ENCODE peak calls at places on chromosome 11, in eight cellular contexts. G, C, X, K, L, D, H and U are unnamed samples.

GRCh38 chr11:808427-809286 is 1.1 kb upstream of the RPLP2 start:
- DNase-seq in G (no peak), C (no peak), X (no peak), K (no peak), L (peak), D (no peak), H (peak), U (no peak)

GRCh38 chr11:8671651-8672062 is 10.8 kb downstream of the TRIM66 start:
- DNase-seq in G (no peak), C (peak), X (no peak), K (peak), L (no peak), D (peak), H (no peak), U (no peak)

GRCh38 chr11:85912414-85912813 is 57.2 kb downstream of the CCDC83 start:
- DNase-seq in G (no peak), C (no peak), X (no peak), K (no peak), L (no peak), D (no peak), H (no peak), U (no peak)

GRCh38 chr11:120925944-120926343 is 98.0 kb upstream of the TBCEL start:
- DNase-seq in G (no peak), C (no peak), X (no peak), K (no peak), L (no peak), D (no peak), H (no peak), U (no peak)

GRCh38 chr11:1827095-1827797 is 7.5 kb upstream of the SYT8 start:
- DNase-seq in G (peak), C (peak), X (peak), K (peak), L (no peak), D (peak), H (no peak), U (peak)

GRCh38 chr11:75495749-75496641 is 29.7 kb downstream of the GDPD5 start:
- DNase-seq in G (no peak), C (no peak), X (peak), K (no peak), L (no peak), D (no peak), H (no peak), U (no peak)

GRCh38 chr11:1844221-1845094 is 5.7 kb downstream of the TNNI2 start:
- DNase-seq in G (no peak), C (peak), X (no peak), K (no peak), L (no peak), D (no peak), H (peak), U (no peak)

GRCh38 chr11:59754859-59755700 is at the start of gene STX3:
- DNase-seq in G (peak), C (peak), X (peak), K (peak), L (no peak), D (no peak), H (peak), U (peak)

GRCh38 chr11:69890476-69890875 is 71.3 kb upstream of the FGF3 start:
- DNase-seq in G (no peak), C (no peak), X (no peak), K (no peak), L (no peak), D (no peak), H (no peak), U (no peak)

GRCh38 chr11:47186937-47187681 is 875 bp upstream of the PACSIN3 start:
- DNase-seq in G (peak), C (peak), X (peak), K (peak), L (no peak), D (no peak), H (peak), U (no peak)

GRCh38 chr11:120818097-120818496 is 205.8 kb upstream of the TBCEL start:
- DNase-seq in G (no peak), C (no peak), X (no peak), K (no peak), L (no peak), D (no peak), H (no peak), U (no peak)

GRCh38 chr11:88039512-88040496 is 135.4 kb downstream of the RAB38 start:
- DNase-seq in G (no peak), C (no peak), X (no peak), K (no peak), L (no peak), D (no peak), H (no peak), U (no peak)

GRCh38 chr11:100730266-100730665 is 43.2 kb downstream of the ARHGAP42 start:
- DNase-seq in G (peak), C (no peak), X (no peak), K (no peak), L (no peak), D (no peak), H (no peak), U (peak)

GRCh38 chr11:41031571-41032060 is 427.8 kb downstream of the LRRC4C start:
- DNase-seq in G (no peak), C (no peak), X (no peak), K (no peak), L (no peak), D (no peak), H (no peak), U (no peak)

GRCh38 chr11:70005107-70005818 is 72.9 kb upstream of the ANO1 start:
- DNase-seq in G (peak), C (peak), X (no peak), K (peak), L (no peak), D (peak), H (no peak), U (peak)

GRCh38 chr11:78000193-78000592 is 5.7 kb upstream of the INTS4 start:
- DNase-seq in G (peak), C (peak), X (no peak), K (peak), L (no peak), D (peak), H (peak), U (peak)

GRCh38 chr11:72736452-72737069 is 15.6 kb downstream of the ARAP1 start:
- DNase-seq in G (peak), C (peak), X (no peak), K (peak), L (no peak), D (no peak), H (peak), U (no peak)

GRCh38 chr11:1018091-1018490 is 18.4 kb downstream of the MUC6 start:
- DNase-seq in G (no peak), C (no peak), X (no peak), K (no peak), L (no peak), D (no peak), H (no peak), U (no peak)

GRCh38 chr11:55658031-55658573 is 3.9 kb upstream of the OR4C6 start:
- DNase-seq in G (no peak), C (no peak), X (no peak), K (no peak), L (no peak), D (no peak), H (no peak), U (no peak)

GRCh38 chr11:74949748-74950127 is 672 bp downstream of the SPCS2 start:
- DNase-seq in G (peak), C (no peak), X (no peak), K (no peak), L (no peak), D (no peak), H (no peak), U (no peak)

GRCh38 chr11:100918551-100919500 is 210.8 kb downstream of the PGR start:
- DNase-seq in G (no peak), C (peak), X (no peak), K (peak), L (no peak), D (no peak), H (no peak), U (no peak)

GRCh38 chr11:117064275-117064674 is 34.0 kb downstream of the SIK3 start:
- DNase-seq in G (peak), C (peak), X (no peak), K (peak), L (no peak), D (no peak), H (no peak), U (no peak)

GRCh38 chr11:420911-421321 is 6.1 kb upstream of the SIGIRR start:
- DNase-seq in G (no peak), C (no peak), X (no peak), K (no peak), L (no peak), D (no peak), H (no peak), U (no peak)

GRCh38 chr11:122578168-122578825 is 77.2 kb upstream of the UBASH3B start:
- DNase-seq in G (no peak), C (no peak), X (no peak), K (peak), L (no peak), D (no peak), H (no peak), U (no peak)

GRCh38 chr11:1289211-1289935 is 20.1 kb downstream of the TOLLIP start:
- DNase-seq in G (no peak), C (no peak), X (no peak), K (no peak), L (no peak), D (no peak), H (no peak), U (no peak)

GRCh38 chr11:28924007-28924406 is 815.8 kb downstream of the METTL15 start:
- DNase-seq in G (peak), C (no peak), X (no peak), K (no peak), L (no peak), D (no peak), H (no peak), U (no peak)

GRCh38 chr11:109120341-109120740 is 301.6 kb upstream of the C11orf87 start:
- DNase-seq in G (no peak), C (no peak), X (no peak), K (no peak), L (no peak), D (no peak), H (no peak), U (no peak)

GRCh38 chr11:113493205-113493604 is 18.0 kb upstream of the DRD2 start:
- DNase-seq in G (no peak), C (no peak), X (no peak), K (no peak), L (no peak), D (no peak), H (no peak), U (no peak)

GRCh38 chr11:31492320-31492913 is 17.0 kb downstream of the IMMP1L start:
- DNase-seq in G (peak), C (peak), X (no peak), K (peak), L (no peak), D (peak), H (no peak), U (peak)

GRCh38 chr11:129814244-129814992 is 1.2 kb upstream of the TMEM45B start:
- DNase-seq in G (no peak), C (no peak), X (no peak), K (no peak), L (no peak), D (no peak), H (peak), U (no peak)

GRCh38 chr11:7889985-7890384 is 41.1 kb downstream of the OR10A6 start:
- DNase-seq in G (no peak), C (no peak), X (no peak), K (no peak), L (no peak), D (no peak), H (no peak), U (no peak)

GRCh38 chr11:109155291-109155690 is 266.7 kb upstream of the C11orf87 start:
- DNase-seq in G (no peak), C (no peak), X (no peak), K (no peak), L (no peak), D (no peak), H (no peak), U (no peak)

DNA sequence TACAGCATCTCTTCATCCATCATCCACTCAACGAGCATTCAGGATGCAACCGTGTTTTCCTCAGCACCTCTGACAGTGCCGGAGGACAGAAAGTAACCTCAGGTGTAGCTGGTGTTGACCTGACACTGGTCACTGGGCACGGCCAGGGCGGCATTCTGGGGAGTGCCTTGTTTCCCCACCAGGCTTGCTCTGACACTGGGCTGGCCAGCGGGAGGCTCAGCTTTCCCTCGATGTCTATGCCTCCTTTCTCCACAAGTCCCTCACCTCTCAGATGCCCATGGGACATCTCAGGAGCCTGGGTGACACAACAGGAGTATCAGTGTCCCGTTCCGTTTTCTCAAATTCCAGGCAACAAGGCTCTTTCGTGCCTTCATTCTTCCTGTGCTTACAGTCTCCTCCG is 28.9 kb downstream of the CD6 start:
- DNase-seq in G (no peak), C (no peak), X (no peak), K (no peak), L (no peak), D (no peak), H (no peak), U (no peak)
- TF ChIP-seq CTCF in G (no peak), C (no peak), X (no peak), K (no peak), L (no peak), D (no peak), H (no peak), U (no peak)

DNA sequence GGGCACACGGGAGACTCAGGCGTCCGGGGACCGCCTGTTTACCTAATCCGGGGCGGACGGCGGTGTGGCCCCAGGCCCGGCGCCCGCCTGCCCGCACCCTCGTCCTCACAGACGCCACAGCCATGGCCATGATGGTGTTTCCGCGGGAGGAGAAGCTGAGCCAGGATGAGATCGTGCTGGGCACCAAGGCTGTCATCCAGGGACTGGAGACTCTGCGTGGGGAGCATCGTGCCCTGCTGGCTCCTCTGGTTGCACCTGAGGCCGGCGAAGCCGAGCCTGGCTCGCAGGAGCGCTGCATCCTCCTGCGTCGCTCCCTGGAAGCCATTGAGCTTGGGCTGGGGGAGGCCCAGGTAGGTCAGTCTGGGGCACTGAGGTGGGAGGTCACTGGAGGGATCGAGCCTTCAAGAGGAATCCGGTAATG is 10.0 kb upstream of the RAB1B start:
- DNase-seq in G (no peak), C (no peak), X (no peak), K (no peak), L (no peak), D (no peak), H (no peak), U (no peak)
- TF ChIP-seq CTCF in G (no peak), C (no peak), X (no peak), K (no peak), L (no peak), D (no peak), H (no peak), U (no peak)

GRCh38 chr11:27305751-27306150 is 57.3 kb downstream of the CCDC34 start:
- DNase-seq in G (no peak), C (no peak), X (no peak), K (no peak), L (no peak), D (no peak), H (no peak), U (no peak)

GRCh38 chr11:27303903-27304302 is 59.1 kb downstream of the CCDC34 start:
- DNase-seq in G (no peak), C (no peak), X (no peak), K (no peak), L (no peak), D (no peak), H (no peak), U (no peak)

GRCh38 chr11:27307232-27307631 is 55.8 kb downstream of the CCDC34 start:
- DNase-seq in G (no peak), C (no peak), X (no peak), K (no peak), L (no peak), D (no peak), H (no peak), U (no peak)

GRCh38 chr11:27300974-27301373 is 62.0 kb downstream of the CCDC34 start:
- DNase-seq in G (no peak), C (no peak), X (no peak), K (no peak), L (no peak), D (no peak), H (no peak), U (no peak)

DNA sequence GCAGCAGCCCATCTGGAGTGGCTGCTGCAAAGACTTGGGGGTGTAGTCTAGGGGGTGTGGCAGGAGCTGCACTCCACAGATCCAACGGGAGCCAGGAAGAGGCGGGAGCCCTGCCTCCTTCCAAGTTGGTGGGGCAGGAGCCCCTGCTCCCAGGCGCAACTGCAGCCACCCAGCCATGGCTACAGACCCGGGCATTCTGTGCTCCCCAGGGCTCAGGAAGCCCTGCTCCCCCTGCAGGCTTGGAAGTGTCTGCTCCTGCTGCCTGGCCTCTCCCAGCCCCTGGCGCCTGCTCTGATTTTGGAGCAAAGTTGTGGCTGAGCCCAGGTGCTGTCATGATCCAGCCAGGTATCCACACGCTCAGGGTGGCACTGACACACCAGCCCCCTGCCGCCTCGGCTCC is 58.5 kb downstream of the CCDC34 start:
- DNase-seq in G (no peak), C (no peak), X (no peak), K (no peak), L (no peak), D (no peak), H (no peak), U (no peak)
- TF ChIP-seq CTCF in G (no peak), C (no peak), X (no peak), K (peak), L (no peak), D (no peak), H (no peak), U (no peak)

DNA sequence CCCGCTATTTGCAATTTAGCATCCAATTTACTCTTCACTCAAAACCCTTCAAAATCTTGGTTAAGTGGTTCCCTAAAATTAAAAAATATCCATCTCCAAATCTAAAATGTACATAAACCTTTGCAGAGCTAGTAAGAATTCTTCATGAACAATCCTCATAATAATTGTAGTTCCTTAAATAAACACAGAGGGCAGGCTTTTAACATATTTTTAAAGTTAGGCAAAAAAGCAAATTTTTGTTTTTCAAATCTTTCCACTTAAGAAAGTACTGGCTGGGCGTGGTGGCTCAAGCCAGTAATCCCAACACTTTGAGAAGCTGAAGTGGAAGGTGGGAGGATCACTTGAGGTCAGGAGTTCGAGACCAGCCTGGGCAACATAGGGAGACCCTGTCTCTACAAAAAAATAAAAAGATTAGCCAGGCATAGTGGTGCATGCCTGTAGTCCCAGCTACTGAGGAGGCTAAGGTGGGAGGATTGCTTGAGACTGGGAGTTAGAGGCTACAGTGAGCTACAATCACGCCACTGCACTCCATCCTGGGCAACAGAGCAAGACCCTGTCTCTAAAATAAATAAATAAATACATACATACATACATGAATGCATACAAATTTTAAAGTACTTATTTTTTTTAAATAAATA is 25.1 kb upstream of the PLAAT3 start:
- DNase-seq in G (peak), C (peak), X (no peak), K (no peak), L (no peak), D (no peak), H (no peak), U (peak)
- TF ChIP-seq CTCF in G (peak), C (peak), X (peak), K (peak), L (no peak), D (no peak), H (peak), U (peak)

GRCh38 chr11:79045018-79045787 is 395.6 kb downstream of the TENM4 start:
- DNase-seq in G (no peak), C (no peak), X (no peak), K (no peak), L (no peak), D (no peak), H (no peak), U (no peak)

GRCh38 chr11:79042824-79043223 is 398.0 kb downstream of the TENM4 start:
- DNase-seq in G (no peak), C (no peak), X (no peak), K (no peak), L (no peak), D (no peak), H (no peak), U (no peak)

GRCh38 chr11:79044211-79044610 is 396.6 kb downstream of the TENM4 start:
- DNase-seq in G (no peak), C (no peak), X (no peak), K (no peak), L (no peak), D (no peak), H (no peak), U (no peak)

GRCh38 chr11:79045811-79046304 is 395.0 kb downstream of the TENM4 start:
- DNase-seq in G (peak), C (no peak), X (no peak), K (no peak), L (no peak), D (no peak), H (no peak), U (no peak)

DNA sequence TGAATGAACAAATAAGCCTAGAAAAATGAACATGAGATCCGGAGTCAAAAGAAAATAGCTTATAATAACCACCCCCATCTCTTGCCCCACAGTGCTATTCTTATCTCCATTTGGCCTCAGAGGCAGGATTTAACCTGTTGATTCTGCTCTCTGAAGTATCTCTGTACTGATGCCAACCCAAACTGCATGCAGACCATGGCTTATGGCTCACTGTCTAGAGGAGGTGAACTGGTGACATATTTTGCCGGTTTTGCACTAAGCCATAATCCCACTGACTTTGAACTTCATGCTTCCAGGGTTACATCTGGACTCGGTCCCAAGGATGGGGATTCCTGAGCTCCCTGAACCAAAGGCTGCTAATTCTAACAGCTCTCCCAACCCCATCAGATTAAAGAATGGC is 397.1 kb downstream of the TENM4 start:
- DNase-seq in G (no peak), C (no peak), X (no peak), K (no peak), L (no peak), D (no peak), H (no peak), U (no peak)
- TF ChIP-seq CTCF in G (no peak), C (no peak), X (no peak), K (no peak), L (no peak), D (no peak), H (no peak), U (no peak)

DNA sequence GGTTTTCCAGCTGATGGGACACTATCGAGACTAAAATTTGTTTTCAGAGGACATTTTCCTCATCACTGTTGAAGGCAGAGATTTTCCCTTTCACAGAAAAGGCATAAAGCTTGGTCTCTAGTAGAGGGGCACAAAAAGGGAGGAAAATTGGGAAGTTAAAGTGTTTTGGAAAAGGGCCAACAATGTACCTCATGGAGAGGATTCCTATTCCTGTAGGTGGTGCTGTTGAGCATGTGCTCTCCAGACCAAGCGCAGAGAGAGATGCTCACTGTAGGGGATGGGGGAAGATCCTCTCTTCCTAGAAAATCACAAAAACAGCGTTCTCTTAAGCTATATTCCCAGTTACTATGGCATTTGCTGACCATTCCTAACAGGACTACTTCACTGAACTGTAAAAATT is 44.9 kb downstream of the OR4C46 start:
- DNase-seq in G (no peak), C (no peak), X (no peak), K (no peak), L (no peak), D (no peak), H (no peak), U (no peak)
- TF ChIP-seq CTCF in G (no peak), C (no peak), X (no peak), K (peak), L (no peak), D (no peak), H (no peak), U (peak)